ENCODE peak calls at places on chromosomes 16 and 17, in ten cellular contexts. R is body of pancreas; W is BE2C; B is GM04504; D is stimulated activated naive CD8-positive, alpha-beta T cell treated with anti-CD3 and anti-CD28 coated beads, Interleukin-15, amount 100 ng/mL, for 72 hours; N is AG09309; J is endodermal cell; Y is fibroblast of mammary gland; A is RWPE1; E is iPS DF 19.7. U is an unnamed sample.

GRCh38 chr16:50282010-50282538 is 15.7 kb downstream of the ADCY7 start:
- DNase-seq in N (no peak), J (no peak), R (peak; percentile 44), W (no peak), Y (peak; percentile 38), B (no peak), A (no peak), D (peak; percentile 74), E (no peak), U (no peak)

GRCh38 chr16:67847064-67847861 is at the start of gene CENPT:
- DNase-seq in N (no peak), A (peak; percentile 75), R (peak; percentile 76), J (peak; percentile 75), Y (peak; percentile 36), W (peak; percentile 24), D (no peak), E (no peak), B (no peak), U (no peak)

GRCh38 chr17:50151937-50152547 is 1.6 kb upstream of the PPP1R9B start:
- DNase-seq in Y (peak; percentile 86), A (peak; percentile 92), R (peak; percentile 92), E (peak; percentile 92), B (peak; percentile 72), D (peak; percentile 66), N (peak; percentile 48), W (peak; percentile 85), J (peak; percentile 98), U (peak; percentile 92)

GRCh38 chr16:49016461-49016860 is 265.2 kb downstream of the CBLN1 start:
- DNase-seq in J (peak; percentile 14), N (no peak), R (no peak), Y (no peak), E (no peak), B (no peak), D (no peak), A (no peak), W (no peak), U (no peak)

GRCh38 chr16:49466881-49467280 is 93.3 kb downstream of the C16orf78 start:
- DNase-seq in N (no peak), W (no peak), J (peak; percentile 36), Y (no peak), A (no peak), R (no peak), E (no peak), B (no peak), D (no peak), U (no peak)

GRCh38 chr16:28311413-28311812 is 19.1 kb downstream of the SBK1 start:
- DNase-seq in Y (no peak), E (no peak), A (no peak), N (no peak), D (no peak), J (no peak), W (no peak), B (no peak), R (no peak), U (no peak)

GRCh38 chr17:42097691-42098661 is at the start of gene ZNF385C:
- DNase-seq in R (peak; percentile 56), J (peak; percentile 89), N (no peak), D (no peak), W (peak; percentile 47), E (no peak), Y (no peak), A (no peak), B (no peak), U (no peak)

GRCh38 chr17:51739245-51739886 is 419.1 kb downstream of the CA10 start:
- DNase-seq in Y (no peak), E (no peak), A (no peak), R (no peak), D (no peak), J (peak; percentile 47), W (no peak), N (no peak), B (no peak), U (no peak)

GRCh38 chr16:80027007-80027965 is 426.7 kb upstream of the MAF start:
- DNase-seq in N (peak; percentile 67), R (peak; percentile 15), W (peak; percentile 6), J (peak; percentile 92), D (peak; percentile 73), Y (peak; percentile 54), B (peak; percentile 73), A (peak; percentile 98), E (peak; percentile 20), U (peak; percentile 21)

U was measured in SK-N-DZ.